ENCODE peak calls at places on chromosomes 12 and 14, in six cellular contexts. C is colonic mucosa; G is GM20000; H is astrocyte of the spinal cord; K is CD4-positive, alpha-beta T cell; B is K562. R is an unnamed sample.

GRCh38 chr14:104276435-104276834 is 138.0 kb downstream of the KIF26A start:
- DNase-seq in C (peak), G (no peak), H (no peak), K (no peak), B (no peak), R (no peak)

GRCh38 chr12:56119361-56119796 is 1.3 kb downstream of the ZC3H10 start:
- DNase-seq in C (peak), G (peak), H (peak), K (peak), B (peak), R (no peak)

GRCh38 chr14:56199095-56199975 is 81.1 kb downstream of the PELI2 start:
- DNase-seq in C (no peak), G (peak), H (peak), K (no peak), B (peak), R (no peak)

GRCh38 chr12:93402333-93403311 is 24.9 kb downstream of the NUDT4 start:
- DNase-seq in C (no peak), G (no peak), H (no peak), K (no peak), B (no peak), R (no peak)

GRCh38 chr12:52741378-52742195 is 35.6 kb downstream of the KRT76 start:
- DNase-seq in C (peak), G (peak), H (peak), K (peak), B (peak), R (peak)

GRCh38 chr12:84874125-84874824 is 38.3 kb downstream of the SLC6A15 start:
- DNase-seq in C (no peak), G (peak), H (peak), K (no peak), B (peak), R (no peak)

GRCh38 chr12:9805883-9806282 is 21.4 kb upstream of the KLRF1 start:
- DNase-seq in C (no peak), G (no peak), H (no peak), K (no peak), B (no peak), R (no peak)

GRCh38 chr14:82667006-82667405 is 1133.4 kb upstream of the SEL1L start:
- DNase-seq in C (no peak), G (no peak), H (peak), K (no peak), B (no peak), R (no peak)

GRCh38 chr12:101127521-101128219 is 82.4 kb downstream of the SLC5A8 start:
- DNase-seq in C (no peak), G (no peak), H (peak), K (no peak), B (no peak), R (no peak)

GRCh38 chr14:66624319-66624937 is 116.5 kb downstream of the GPHN start:
- DNase-seq in C (peak), G (peak), H (peak), K (no peak), B (peak), R (no peak)

GRCh38 chr14:90726656-90727055 is 89.6 kb downstream of the TTC7B start:
- DNase-seq in C (peak), G (no peak), H (peak), K (no peak), B (no peak), R (no peak)

GRCh38 chr12:19066471-19067001 is 63.0 kb upstream of the PLEKHA5 start:
- DNase-seq in C (no peak), G (no peak), H (no peak), K (no peak), B (no peak), R (no peak)

GRCh38 chr12:65526311-65526710 is 247.8 kb downstream of the MSRB3 start:
- DNase-seq in C (no peak), G (no peak), H (no peak), K (no peak), B (no peak), R (no peak)

GRCh38 chr14:64943556-64943955 is 1.0 kb upstream of the GPX2 start:
- DNase-seq in C (peak), G (no peak), H (no peak), K (no peak), B (no peak), R (no peak)

GRCh38 chr14:92646952-92647461 is 101.4 kb downstream of the LGMN start:
- DNase-seq in C (no peak), G (no peak), H (peak), K (no peak), B (no peak), R (no peak)

GRCh38 chr14:53943751-53944083 is 12.9 kb downstream of the BMP4 start:
- DNase-seq in C (no peak), G (no peak), H (no peak), K (no peak), B (no peak), R (no peak)

GRCh38 chr12:30719060-30719459 is 23.4 kb upstream of the IPO8 start:
- DNase-seq in C (no peak), G (no peak), H (peak), K (no peak), B (no peak), R (no peak)

GRCh38 chr12:9940370-9940769 is 8.2 kb upstream of the CLEC2A start:
- DNase-seq in C (no peak), G (no peak), H (no peak), K (no peak), B (no peak), R (no peak)

GRCh38 chr12:42144174-42144423 is 575 bp downstream of the GXYLT1 start:
- DNase-seq in C (peak), G (no peak), H (no peak), K (no peak), B (peak), R (no peak)

GRCh38 chr12:54010053-54010971 is 1.5 kb downstream of the HOXC8 start:
- DNase-seq in C (no peak), G (no peak), H (no peak), K (no peak), B (no peak), R (no peak)

GRCh38 chr14:105204206-105204930 is 23.3 kb upstream of the NUDT14 start:
- DNase-seq in C (peak), G (no peak), H (no peak), K (no peak), B (no peak), R (no peak)

GRCh38 chr12:90280564-90281058 is 572.0 kb upstream of the ATP2B1 start:
- DNase-seq in C (no peak), G (no peak), H (peak), K (no peak), B (no peak), R (no peak)

GRCh38 chr12:120536064-120536791 is 2.1 kb downstream of the RNF10 start:
- DNase-seq in C (peak), G (no peak), H (no peak), K (no peak), B (no peak), R (no peak)

GRCh38 chr14:100417466-100417865 is 94.3 kb downstream of the SLC25A47 start:
- DNase-seq in C (peak), G (no peak), H (peak), K (no peak), B (peak), R (no peak)

GRCh38 chr12:90280033-90280432 is 571.4 kb upstream of the ATP2B1 start:
- DNase-seq in C (no peak), G (no peak), H (peak), K (no peak), B (no peak), R (no peak)

GRCh38 chr14:91987192-91987591 is 39.7 kb upstream of the FBLN5 start:
- DNase-seq in C (no peak), G (no peak), H (no peak), K (no peak), B (no peak), R (no peak)

GRCh38 chr14:65226824-65227604 is 124.7 kb upstream of the MAX start:
- DNase-seq in C (peak), G (no peak), H (no peak), K (no peak), B (no peak), R (no peak)

GRCh38 chr12:56574210-56574609 is 52.6 kb downstream of the RBMS2 start:
- DNase-seq in C (no peak), G (no peak), H (no peak), K (no peak), B (no peak), R (no peak)

GRCh38 chr14:72577521-72577920 is 316.4 kb downstream of the DPF3 start:
- DNase-seq in C (no peak), G (no peak), H (no peak), K (no peak), B (no peak), R (no peak)

GRCh38 chr14:73591690-73592448 is at the start of gene ACOT4:
- DNase-seq in C (peak), G (peak), H (peak), K (peak), B (no peak), R (peak)
- TF ChIP-seq CTCF in C (peak), G (no peak), H (no peak), K (peak), B (no peak), R (no peak)

GRCh38 chr12:13044859-13045384 is 741 bp downstream of the FAM234B start:
- DNase-seq in C (no peak), G (no peak), H (peak), K (no peak), B (no peak), R (no peak)
- TF ChIP-seq CTCF in C (no peak), G (no peak), H (no peak), K (no peak), B (no peak), R (no peak)

DNA sequence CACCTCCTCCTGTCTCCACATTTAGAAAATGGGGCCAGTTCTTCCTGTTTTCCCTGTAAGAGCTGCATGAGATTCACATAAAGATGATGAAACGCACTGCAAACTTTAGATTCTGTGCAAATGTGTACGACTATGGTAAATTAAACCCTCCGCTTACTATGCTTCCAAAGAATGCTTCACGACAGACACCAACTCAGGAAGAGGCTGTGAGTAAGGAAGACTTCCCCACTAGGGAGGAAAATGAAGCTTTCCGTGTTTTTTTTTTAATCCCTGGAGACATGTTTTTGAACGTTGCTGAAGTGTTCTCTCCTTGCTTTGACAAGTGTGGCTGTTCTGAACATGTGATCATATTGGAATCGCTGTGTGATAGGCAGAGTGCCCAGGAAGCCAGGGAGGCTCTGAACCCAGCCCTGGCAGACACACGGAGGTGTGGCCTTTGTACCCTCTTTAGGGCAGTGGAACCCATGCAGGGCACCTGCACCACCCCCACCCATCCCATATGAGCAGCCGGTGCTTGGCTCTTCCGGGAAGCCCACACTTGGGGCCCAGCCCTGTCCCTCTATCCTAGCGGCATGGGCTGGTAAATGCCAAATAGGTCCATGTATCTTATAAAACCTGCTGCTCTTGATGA is 7.5 kb upstream of the SYNE3 start:
- DNase-seq in C (peak), G (no peak), H (peak), K (no peak), B (peak), R (peak)
- TF ChIP-seq CTCF in C (no peak), G (no peak), H (peak), K (peak), B (peak), R (no peak)

GRCh38 chr12:62582065-62582366 is 115.4 kb downstream of the MON2 start:
- DNase-seq in C (no peak), G (no peak), H (no peak), K (no peak), B (no peak), R (no peak)
- TF ChIP-seq CTCF in C (no peak), G (no peak), H (no peak), K (peak), B (no peak), R (peak)

GRCh38 chr14:61153914-61154545 is 127.1 kb downstream of the TMEM30B start:
- DNase-seq in C (no peak), G (no peak), H (peak), K (no peak), B (no peak), R (no peak)

GRCh38 chr14:61154606-61155005 is 126.5 kb downstream of the TMEM30B start:
- DNase-seq in C (no peak), G (no peak), H (peak), K (no peak), B (no peak), R (no peak)

GRCh38 chr14:61151276-61151675 is 129.9 kb downstream of the TMEM30B start:
- DNase-seq in C (no peak), G (no peak), H (no peak), K (no peak), B (no peak), R (no peak)

GRCh38 chr14:61152851-61153364 is 128.2 kb downstream of the TMEM30B start:
- DNase-seq in C (no peak), G (no peak), H (peak), K (no peak), B (no peak), R (no peak)

GRCh38 chr14:61153436-61153835 is 127.7 kb downstream of the TMEM30B start:
- DNase-seq in C (no peak), G (no peak), H (peak), K (no peak), B (no peak), R (no peak)
- TF ChIP-seq CTCF in C (no peak), G (no peak), H (no peak), K (no peak), B (no peak), R (no peak)

GRCh38 chr12:152440-152839 is 61.5 kb downstream of the SLC6A12 start:
- DNase-seq in C (no peak), G (no peak), H (no peak), K (no peak), B (no peak), R (no peak)

GRCh38 chr12:155006-155405 is 59.0 kb downstream of the SLC6A12 start:
- DNase-seq in C (no peak), G (no peak), H (no peak), K (no peak), B (no peak), R (no peak)

GRCh38 chr12:154058-154457 is 59.9 kb downstream of the SLC6A12 start:
- DNase-seq in C (no peak), G (no peak), H (no peak), K (no peak), B (no peak), R (no peak)

GRCh38 chr12:151579-151978 is 62.4 kb downstream of the SLC6A12 start:
- DNase-seq in C (no peak), G (no peak), H (no peak), K (no peak), B (no peak), R (no peak)

GRCh38 chr12:153080-153746 is 60.7 kb downstream of the SLC6A12 start:
- DNase-seq in C (peak), G (peak), H (peak), K (peak), B (peak), R (peak)
- TF ChIP-seq CTCF in C (peak), G (peak), H (peak), K (peak), B (peak), R (peak)

GRCh38 chr14:39426605-39427004 is 5.6 kb downstream of the FBXO33 start:
- DNase-seq in C (no peak), G (peak), H (peak), K (no peak), B (no peak), R (no peak)
- TF ChIP-seq CTCF in C (no peak), G (no peak), H (peak), K (peak), B (no peak), R (no peak)